ENCODE peak calls at places on chromosomes 5 and 9, in four cellular contexts. One of them, this sample, is unnamed.
A peak's percentile ranks its signal among the peaks of the same experiment; 100 is the strongest.

GRCh38 chr5:81180780-81181179 is 52.3 kb upstream of the CKMT2 start:
- DNase-seq in neural progenitor cell: no peak
- DNase-seq in stimulated activated CD8-positive, alpha-beta memory T cell treated with anti-CD3 and anti-CD28 coated beads, Interleukin-7, amount 100 ng/mL, for 24 hours: no peak
- DNase-seq in dorsolateral prefrontal cortex: no peak
- DNase-seq in this sample: no peak

GRCh38 chr9:123657921-123658320 is 272.0 kb downstream of the DENND1A start:
- DNase-seq in stimulated activated CD8-positive, alpha-beta memory T cell treated with anti-CD3 and anti-CD28 coated beads, Interleukin-7, amount 100 ng/mL, for 24 hours: no peak
- DNase-seq in neural progenitor cell: no peak
- DNase-seq in dorsolateral prefrontal cortex: no peak
- DNase-seq in this sample: no peak

GRCh38 chr9:72476617-72477375 is 44.6 kb upstream of the TMC1 start:
- DNase-seq in neural progenitor cell: no peak
- DNase-seq in dorsolateral prefrontal cortex: no peak
- DNase-seq in stimulated activated CD8-positive, alpha-beta memory T cell treated with anti-CD3 and anti-CD28 coated beads, Interleukin-7, amount 100 ng/mL, for 24 hours: peak; percentile 9
- DNase-seq in this sample: no peak

GRCh38 chr5:362978-363765 is 41.7 kb downstream of the AHRR start:
- DNase-seq in stimulated activated CD8-positive, alpha-beta memory T cell treated with anti-CD3 and anti-CD28 coated beads, Interleukin-7, amount 100 ng/mL, for 24 hours: no peak
- DNase-seq in dorsolateral prefrontal cortex: no peak
- DNase-seq in neural progenitor cell: no peak
- DNase-seq in this sample: no peak

GRCh38 chr9:86359480-86359879 is 5.3 kb upstream of the TUT7 start:
- DNase-seq in neural progenitor cell: no peak
- DNase-seq in stimulated activated CD8-positive, alpha-beta memory T cell treated with anti-CD3 and anti-CD28 coated beads, Interleukin-7, amount 100 ng/mL, for 24 hours: no peak
- DNase-seq in dorsolateral prefrontal cortex: no peak
- DNase-seq in this sample: no peak

GRCh38 chr5:173714551-173715428 is 98.3 kb upstream of the BOD1 start:
- DNase-seq in dorsolateral prefrontal cortex: no peak
- DNase-seq in stimulated activated CD8-positive, alpha-beta memory T cell treated with anti-CD3 and anti-CD28 coated beads, Interleukin-7, amount 100 ng/mL, for 24 hours: no peak
- DNase-seq in neural progenitor cell: no peak
- DNase-seq in this sample: no peak

GRCh38 chr5:111248571-111248970 is 24.4 kb downstream of the CAMK4 start:
- DNase-seq in dorsolateral prefrontal cortex: no peak
- DNase-seq in stimulated activated CD8-positive, alpha-beta memory T cell treated with anti-CD3 and anti-CD28 coated beads, Interleukin-7, amount 100 ng/mL, for 24 hours: no peak
- DNase-seq in neural progenitor cell: no peak
- DNase-seq in this sample: no peak

GRCh38 chr5:9545301-9545958 is 445 bp downstream of the SEMA5A start:
- DNase-seq in stimulated activated CD8-positive, alpha-beta memory T cell treated with anti-CD3 and anti-CD28 coated beads, Interleukin-7, amount 100 ng/mL, for 24 hours: no peak
- DNase-seq in dorsolateral prefrontal cortex: no peak
- DNase-seq in neural progenitor cell: peak; percentile 49
- DNase-seq in this sample: no peak

GRCh38 chr5:173925449-173926071 is 37.4 kb downstream of the CPEB4 start:
- DNase-seq in dorsolateral prefrontal cortex: peak; percentile 69
- DNase-seq in stimulated activated CD8-positive, alpha-beta memory T cell treated with anti-CD3 and anti-CD28 coated beads, Interleukin-7, amount 100 ng/mL, for 24 hours: no peak
- DNase-seq in neural progenitor cell: peak; percentile 55
- DNase-seq in this sample: no peak

GRCh38 chr9:110213413-110214044 is 5.6 kb upstream of the C9orf152 start:
- DNase-seq in neural progenitor cell: no peak
- DNase-seq in stimulated activated CD8-positive, alpha-beta memory T cell treated with anti-CD3 and anti-CD28 coated beads, Interleukin-7, amount 100 ng/mL, for 24 hours: no peak
- DNase-seq in dorsolateral prefrontal cortex: no peak
- DNase-seq in this sample: no peak

GRCh38 chr5:2187687-2188086 is 305.0 kb upstream of the IRX4 start:
- DNase-seq in dorsolateral prefrontal cortex: peak; percentile 14
- DNase-seq in stimulated activated CD8-positive, alpha-beta memory T cell treated with anti-CD3 and anti-CD28 coated beads, Interleukin-7, amount 100 ng/mL, for 24 hours: no peak
- DNase-seq in neural progenitor cell: no peak
- DNase-seq in this sample: no peak

GRCh38 chr5:33936004-33936380 is 194 bp upstream of the RXFP3 start:
- DNase-seq in neural progenitor cell: peak; percentile 91
- DNase-seq in dorsolateral prefrontal cortex: peak; percentile 38
- DNase-seq in stimulated activated CD8-positive, alpha-beta memory T cell treated with anti-CD3 and anti-CD28 coated beads, Interleukin-7, amount 100 ng/mL, for 24 hours: peak; percentile 18
- DNase-seq in this sample: no peak

GRCh38 chr5:912356-913091 is 19.8 kb downstream of the TRIP13 start:
- DNase-seq in stimulated activated CD8-positive, alpha-beta memory T cell treated with anti-CD3 and anti-CD28 coated beads, Interleukin-7, amount 100 ng/mL, for 24 hours: peak; percentile 51
- DNase-seq in neural progenitor cell: peak; percentile 84
- DNase-seq in dorsolateral prefrontal cortex: peak; percentile 40
- DNase-seq in this sample: peak; percentile 34

GRCh38 chr9:123232332-123232731 is 36.1 kb downstream of the STRBP start:
- DNase-seq in neural progenitor cell: peak; percentile 12
- DNase-seq in dorsolateral prefrontal cortex: no peak
- DNase-seq in stimulated activated CD8-positive, alpha-beta memory T cell treated with anti-CD3 and anti-CD28 coated beads, Interleukin-7, amount 100 ng/mL, for 24 hours: no peak
- DNase-seq in this sample: no peak

GRCh38 chr9:14148501-14149103 is 165.3 kb downstream of the NFIB start:
- DNase-seq in stimulated activated CD8-positive, alpha-beta memory T cell treated with anti-CD3 and anti-CD28 coated beads, Interleukin-7, amount 100 ng/mL, for 24 hours: no peak
- DNase-seq in dorsolateral prefrontal cortex: no peak
- DNase-seq in neural progenitor cell: no peak
- DNase-seq in this sample: no peak

GRCh38 chr5:10611290-10611689 is 47.4 kb downstream of the ANKRD33B start:
- DNase-seq in dorsolateral prefrontal cortex: no peak
- DNase-seq in stimulated activated CD8-positive, alpha-beta memory T cell treated with anti-CD3 and anti-CD28 coated beads, Interleukin-7, amount 100 ng/mL, for 24 hours: no peak
- DNase-seq in neural progenitor cell: no peak
- DNase-seq in this sample: no peak

GRCh38 chr9:130522233-130522808 is 57.1 kb upstream of the FUBP3 start:
- DNase-seq in stimulated activated CD8-positive, alpha-beta memory T cell treated with anti-CD3 and anti-CD28 coated beads, Interleukin-7, amount 100 ng/mL, for 24 hours: no peak
- DNase-seq in dorsolateral prefrontal cortex: no peak
- DNase-seq in neural progenitor cell: peak; percentile 42
- DNase-seq in this sample: no peak

GRCh38 chr9:89879711-89880110 is 274.9 kb downstream of the GADD45G start:
- DNase-seq in neural progenitor cell: no peak
- DNase-seq in stimulated activated CD8-positive, alpha-beta memory T cell treated with anti-CD3 and anti-CD28 coated beads, Interleukin-7, amount 100 ng/mL, for 24 hours: no peak
- DNase-seq in dorsolateral prefrontal cortex: peak; percentile 22
- DNase-seq in this sample: no peak

GRCh38 chr5:176750144-176750543 is 60.2 kb upstream of the UNC5A start:
- DNase-seq in stimulated activated CD8-positive, alpha-beta memory T cell treated with anti-CD3 and anti-CD28 coated beads, Interleukin-7, amount 100 ng/mL, for 24 hours: no peak
- DNase-seq in dorsolateral prefrontal cortex: no peak
- DNase-seq in neural progenitor cell: no peak
- DNase-seq in this sample: no peak

GRCh38 chr9:29285818-29286217 is 1712.5 kb upstream of the C9orf72 start:
- DNase-seq in stimulated activated CD8-positive, alpha-beta memory T cell treated with anti-CD3 and anti-CD28 coated beads, Interleukin-7, amount 100 ng/mL, for 24 hours: no peak
- DNase-seq in dorsolateral prefrontal cortex: no peak
- DNase-seq in neural progenitor cell: peak; percentile 23
- DNase-seq in this sample: no peak

GRCh38 chr5:164636456-164636855 is 1131.0 kb downstream of the MAT2B start:
- DNase-seq in neural progenitor cell: no peak
- DNase-seq in dorsolateral prefrontal cortex: no peak
- DNase-seq in stimulated activated CD8-positive, alpha-beta memory T cell treated with anti-CD3 and anti-CD28 coated beads, Interleukin-7, amount 100 ng/mL, for 24 hours: no peak
- DNase-seq in this sample: no peak

GRCh38 chr5:61115968-61116367 is 46.3 kb downstream of the SMIM15 start:
- DNase-seq in stimulated activated CD8-positive, alpha-beta memory T cell treated with anti-CD3 and anti-CD28 coated beads, Interleukin-7, amount 100 ng/mL, for 24 hours: no peak
- DNase-seq in neural progenitor cell: no peak
- DNase-seq in dorsolateral prefrontal cortex: no peak
- DNase-seq in this sample: no peak

GRCh38 chr5:11023970-11024369 is 262.9 kb upstream of the DAP start:
- DNase-seq in dorsolateral prefrontal cortex: no peak
- DNase-seq in neural progenitor cell: no peak
- DNase-seq in stimulated activated CD8-positive, alpha-beta memory T cell treated with anti-CD3 and anti-CD28 coated beads, Interleukin-7, amount 100 ng/mL, for 24 hours: no peak
- DNase-seq in this sample: no peak

GRCh38 chr9:96758845-96759673 is 18.8 kb downstream of the ZNF510 start:
- DNase-seq in neural progenitor cell: no peak
- DNase-seq in dorsolateral prefrontal cortex: no peak
- DNase-seq in stimulated activated CD8-positive, alpha-beta memory T cell treated with anti-CD3 and anti-CD28 coated beads, Interleukin-7, amount 100 ng/mL, for 24 hours: no peak
- DNase-seq in this sample: no peak

GRCh38 chr5:143860211-143860610 is 48.2 kb downstream of the HMHB1 start:
- DNase-seq in stimulated activated CD8-positive, alpha-beta memory T cell treated with anti-CD3 and anti-CD28 coated beads, Interleukin-7, amount 100 ng/mL, for 24 hours: no peak
- DNase-seq in dorsolateral prefrontal cortex: no peak
- DNase-seq in neural progenitor cell: no peak
- DNase-seq in this sample: no peak

GRCh38 chr9:90007516-90008430 is 403.0 kb downstream of the GADD45G start:
- DNase-seq in neural progenitor cell: no peak
- DNase-seq in stimulated activated CD8-positive, alpha-beta memory T cell treated with anti-CD3 and anti-CD28 coated beads, Interleukin-7, amount 100 ng/mL, for 24 hours: no peak
- DNase-seq in dorsolateral prefrontal cortex: no peak
- DNase-seq in this sample: no peak

GRCh38 chr5:103424453-103425205 is 138.0 kb downstream of the NUDT12 start:
- DNase-seq in dorsolateral prefrontal cortex: no peak
- DNase-seq in stimulated activated CD8-positive, alpha-beta memory T cell treated with anti-CD3 and anti-CD28 coated beads, Interleukin-7, amount 100 ng/mL, for 24 hours: no peak
- DNase-seq in neural progenitor cell: no peak
- DNase-seq in this sample: no peak

GRCh38 chr5:91031396-91031741 is 351.7 kb downstream of the ARRDC3 start:
- DNase-seq in dorsolateral prefrontal cortex: no peak
- DNase-seq in stimulated activated CD8-positive, alpha-beta memory T cell treated with anti-CD3 and anti-CD28 coated beads, Interleukin-7, amount 100 ng/mL, for 24 hours: no peak
- DNase-seq in neural progenitor cell: no peak
- DNase-seq in this sample: no peak